ENCODE peak calls at places on chromosome 2, in seven cellular contexts. T, U, B, R, M, F and Z are unnamed samples.
A peak's percentile ranks its signal among the peaks of the same experiment; 100 is the strongest.

GRCh38 chr2:20141056-20141762 is 83.7 kb downstream of the SDC1 start:
- DNase-seq in T (peak; percentile 83), U (no peak), B (no peak), R (peak; percentile 79), M (peak; percentile 25), F (no peak), Z (peak; percentile 86)

GRCh38 chr2:10447300-10448207 is 573 bp downstream of the ODC1 start:
- DNase-seq in T (no peak), U (peak; percentile 55), B (peak; percentile 78), R (peak; percentile 86), M (no peak), F (no peak), Z (no peak)

GRCh38 chr2:222743263-222743865 is 71.9 kb downstream of the MOGAT1 start:
- DNase-seq in T (no peak), U (no peak), B (peak; percentile 35), R (peak; percentile 49), M (no peak), F (no peak), Z (no peak)

GRCh38 chr2:153059338-153060052 is 341.1 kb downstream of the ARL6IP6 start:
- DNase-seq in T (no peak), U (peak; percentile 20), B (no peak), R (no peak), M (no peak), F (no peak), Z (no peak)

GRCh38 chr2:64327510-64328414 is 126.2 kb upstream of the LGALSL start:
- DNase-seq in T (no peak), U (peak; percentile 20), B (peak; percentile 46), R (peak; percentile 64), M (peak; percentile 43), F (no peak), Z (peak; percentile 73)

GRCh38 chr2:207142461-207142860 is 23.3 kb downstream of the KLF7 start:
- DNase-seq in T (no peak), U (peak; percentile 29), B (peak; percentile 36), R (no peak), M (no peak), F (no peak), Z (no peak)

GRCh38 chr2:177606636-177607035 is 214.1 kb downstream of the AGPS start:
- DNase-seq in T (no peak), U (no peak), B (no peak), R (no peak), M (no peak), F (peak; percentile 17), Z (no peak)

GRCh38 chr2:12064153-12064552 is 317.7 kb downstream of the LPIN1 start:
- DNase-seq in T (no peak), U (peak; percentile 79), B (no peak), R (no peak), M (no peak), F (no peak), Z (no peak)

GRCh38 chr2:189782221-189782671 is 1.9 kb downstream of the ORMDL1 start:
- DNase-seq in T (no peak), U (no peak), B (peak; percentile 68), R (no peak), M (no peak), F (no peak), Z (no peak)

GRCh38 chr2:134897932-134898331 is 20.7 kb upstream of the CCNT2 start:
- DNase-seq in T (no peak), U (peak; percentile 25), B (no peak), R (no peak), M (no peak), F (no peak), Z (no peak)

GRCh38 chr2:33729353-33729752 is 130.3 kb upstream of the FAM98A start:
- DNase-seq in T (no peak), U (no peak), B (no peak), R (no peak), M (no peak), F (no peak), Z (no peak)

DNA sequence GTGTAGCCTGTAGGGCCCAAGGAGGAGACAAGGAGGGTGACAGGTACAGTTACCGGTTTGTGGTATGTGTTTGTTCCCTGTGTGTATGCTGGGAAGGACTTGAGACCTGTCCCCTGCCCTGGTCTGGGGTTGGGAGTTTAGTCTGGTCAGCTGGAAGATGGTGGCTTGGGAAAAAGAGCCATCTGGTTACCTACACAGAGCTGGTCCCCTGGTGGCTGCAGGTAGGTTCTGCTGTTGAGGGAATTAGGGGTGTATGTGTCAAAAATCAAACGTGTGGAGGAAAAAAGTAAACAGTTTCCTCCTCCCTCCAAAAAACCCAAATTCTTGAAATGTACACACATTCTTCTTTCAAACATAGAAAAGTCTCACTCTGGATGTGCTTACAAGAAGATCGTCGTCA is 24.3 kb downstream of the PTMA start:
- DNase-seq in T (no peak), U (no peak), B (no peak), R (no peak), M (no peak), F (no peak), Z (peak; percentile 29)
- TF ChIP-seq CTCF in T (peak; percentile 18), U (no peak), B (no peak), R (no peak), M (no peak), F (no peak), Z (no peak)

GRCh38 chr2:98487806-98488189 is 43.1 kb downstream of the INPP4A start:
- DNase-seq in T (no peak), U (no peak), B (peak; percentile 57), R (peak; percentile 71), M (no peak), F (no peak), Z (peak; percentile 40)
- TF ChIP-seq CTCF in T (peak; percentile 56), U (peak; percentile 59), B (peak; percentile 53), R (peak; percentile 64), M (peak; percentile 56), F (no peak), Z (no peak)

GRCh38 chr2:23292024-23292423 is 93.0 kb upstream of the KLHL29 start:
- DNase-seq in T (no peak), U (no peak), B (no peak), R (no peak), M (no peak), F (no peak), Z (no peak)
- TF ChIP-seq CTCF in T (no peak), U (no peak), B (no peak), R (no peak), M (no peak), F (no peak), Z (no peak)

DNA sequence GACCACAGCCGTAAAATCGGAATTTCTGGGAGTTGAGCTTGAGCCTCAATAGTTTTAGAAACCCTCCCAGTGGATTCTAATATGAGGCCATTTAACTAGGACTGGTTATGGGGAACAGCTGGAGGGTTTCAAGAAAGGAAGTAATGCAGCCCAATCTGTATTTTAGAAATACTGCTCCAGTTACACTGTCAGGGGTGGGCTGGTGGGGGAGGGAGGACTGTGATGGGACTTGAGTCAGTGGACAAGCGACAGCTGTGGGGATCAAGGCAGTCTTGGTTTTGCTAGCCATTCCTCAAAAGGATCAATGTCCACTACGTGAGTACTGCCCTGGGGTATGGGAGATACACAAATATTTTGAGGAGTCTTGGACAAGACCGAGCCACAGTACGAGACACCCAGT is 34.8 kb downstream of the ASB1 start:
- DNase-seq in T (no peak), U (no peak), B (no peak), R (no peak), M (no peak), F (peak; percentile 75), Z (no peak)
- TF ChIP-seq CTCF in T (no peak), U (no peak), B (no peak), R (no peak), M (no peak), F (no peak), Z (no peak)

GRCh38 chr2:96528680-96529375 is 7.7 kb upstream of the ARID5A start:
- DNase-seq in T (no peak), U (no peak), B (no peak), R (no peak), M (no peak), F (no peak), Z (no peak)
- TF ChIP-seq CTCF in T (no peak), U (peak; percentile 18), B (no peak), R (no peak), M (no peak), F (no peak), Z (no peak)

GRCh38 chr2:151243468-151243867 is 18.2 kb downstream of the RBM43 start:
- DNase-seq in T (no peak), U (no peak), B (no peak), R (no peak), M (no peak), F (no peak), Z (no peak)

GRCh38 chr2:151241224-151241623 is 20.4 kb downstream of the RBM43 start:
- DNase-seq in T (no peak), U (no peak), B (no peak), R (no peak), M (no peak), F (no peak), Z (no peak)

GRCh38 chr2:151237422-151238012 is 24.1 kb downstream of the RBM43 start:
- DNase-seq in T (no peak), U (no peak), B (no peak), R (no peak), M (no peak), F (no peak), Z (no peak)

GRCh38 chr2:151238527-151239487 is 22.9 kb downstream of the RBM43 start:
- DNase-seq in T (no peak), U (peak; percentile 73), B (peak; percentile 15), R (peak; percentile 63), M (no peak), F (no peak), Z (peak; percentile 83)

GRCh38 chr2:151239624-151240023 is 22.0 kb downstream of the RBM43 start:
- DNase-seq in T (no peak), U (no peak), B (no peak), R (no peak), M (no peak), F (no peak), Z (no peak)
- TF ChIP-seq CTCF in T (no peak), U (no peak), B (no peak), R (no peak), M (no peak), F (no peak), Z (no peak)

GRCh38 chr2:118763797-118764196 is 83.7 kb downstream of the EN1 start:
- DNase-seq in T (no peak), U (peak; percentile 6), B (no peak), R (no peak), M (no peak), F (no peak), Z (no peak)
- TF ChIP-seq CTCF in T (no peak), U (peak; percentile 52), B (no peak), R (no peak), M (no peak), F (no peak), Z (no peak)

GRCh38 chr2:18379869-18380268 is 180.6 kb downstream of the RDH14 start:
- DNase-seq in T (no peak), U (no peak), B (no peak), R (no peak), M (no peak), F (no peak), Z (no peak)

GRCh38 chr2:18376936-18377335 is 183.5 kb downstream of the RDH14 start:
- DNase-seq in T (no peak), U (no peak), B (no peak), R (no peak), M (no peak), F (no peak), Z (no peak)

GRCh38 chr2:18381451-18381850 is 179.0 kb downstream of the RDH14 start:
- DNase-seq in T (no peak), U (no peak), B (no peak), R (no peak), M (no peak), F (no peak), Z (no peak)

GRCh38 chr2:18380316-18380715 is 180.1 kb downstream of the RDH14 start:
- DNase-seq in T (no peak), U (no peak), B (no peak), R (no peak), M (no peak), F (no peak), Z (no peak)

GRCh38 chr2:18378020-18378653 is 182.3 kb downstream of the RDH14 start:
- DNase-seq in T (no peak), U (peak; percentile 79), B (no peak), R (peak; percentile 53), M (no peak), F (no peak), Z (no peak)
- TF ChIP-seq CTCF in T (peak; percentile 84), U (peak; percentile 84), B (peak; percentile 38), R (peak; percentile 47), M (peak; percentile 83), F (peak; percentile 79), Z (peak; percentile 56)